ENCODE peak calls at places on chromosomes 13 and 19, in five cellular contexts. E is neural progenitor cell, H is hepatocyte, Y is fibroblast of lung, Z is endothelial cell of umbilical vein. S is an unnamed sample.

GRCh38 chr13:113585828-113586355 is 1.3 kb downstream of the TFDP1 start:
- DNase-seq in E (no peak), H (no peak), Y (no peak), Z (no peak), S (no peak)

GRCh38 chr13:76210262-76210661 is 574.1 kb downstream of the LMO7 start:
- DNase-seq in E (no peak), H (no peak), Y (peak), Z (no peak), S (no peak)

GRCh38 chr13:46062190-46062589 is 9.6 kb upstream of the ZC3H13 start:
- DNase-seq in E (no peak), H (peak), Y (peak), Z (no peak), S (peak)

GRCh38 chr13:57739791-57740190 is 108.2 kb downstream of the PCDH17 start:
- DNase-seq in E (no peak), H (no peak), Y (peak), Z (no peak), S (no peak)

GRCh38 chr13:101626925-101627555 is 174.6 kb downstream of the ITGBL1 start:
- DNase-seq in E (no peak), H (no peak), Y (peak), Z (peak), S (peak)

GRCh38 chr19:5292453-5292842 is 48.2 kb downstream of the PTPRS start:
- DNase-seq in E (no peak), H (peak), Y (no peak), Z (no peak), S (peak)

GRCh38 chr19:51097166-51097736 is 11.0 kb downstream of the CTU1 start:
- DNase-seq in E (peak), H (peak), Y (peak), Z (peak), S (peak)

GRCh38 chr19:39408392-39409206 is 2.0 kb downstream of the ZFP36 start:
- DNase-seq in E (peak), H (peak), Y (peak), Z (peak), S (peak)

GRCh38 chr19:19032420-19033175 is 719 bp downstream of the SUGP2 start:
- DNase-seq in E (peak), H (peak), Y (peak), Z (peak), S (peak)

GRCh38 chr13:44489751-44490150 is 86.4 kb downstream of the TSC22D1 start:
- DNase-seq in E (no peak), H (no peak), Y (no peak), Z (no peak), S (no peak)

GRCh38 chr13:79043208-79043607 is 362.8 kb downstream of the RBM26 start:
- DNase-seq in E (no peak), H (no peak), Y (no peak), Z (no peak), S (no peak)

GRCh38 chr19:44051654-44052402 is at the start of gene ZNF223:
- DNase-seq in E (peak), H (peak), Y (peak), Z (peak), S (peak)

GRCh38 chr19:33689138-33689746 is 67.5 kb downstream of the CHST8 start:
- DNase-seq in E (no peak), H (no peak), Y (no peak), Z (no peak), S (no peak)

GRCh38 chr19:4295972-4296771 is 6.0 kb downstream of the TMIGD2 start:
- DNase-seq in E (no peak), H (no peak), Y (peak), Z (peak), S (no peak)

GRCh38 chr13:75537401-75538365 is at the start of gene COMMD6:
- DNase-seq in E (peak), H (peak), Y (peak), Z (peak), S (peak)

DNA sequence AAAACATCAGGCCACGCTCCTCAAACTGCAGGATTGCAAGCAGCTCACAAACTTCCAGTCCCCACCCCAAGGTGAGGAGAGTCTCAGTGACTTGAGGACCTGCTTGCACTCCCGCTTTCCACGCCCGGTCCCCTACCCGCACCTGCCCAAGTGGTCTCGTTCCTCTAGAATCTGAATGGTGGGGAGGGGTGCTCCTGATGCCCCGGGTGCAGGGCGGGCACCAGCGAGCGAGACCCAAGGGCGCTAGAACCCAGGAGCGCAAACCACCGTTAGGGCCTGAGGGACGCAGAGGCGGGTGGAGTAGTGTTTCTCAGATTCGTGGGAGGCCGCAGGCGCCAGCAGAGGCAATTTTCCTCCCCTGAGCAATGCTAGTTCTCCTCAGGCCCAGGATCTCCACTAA is 40.3 kb downstream of the SOX1 start:
- DNase-seq in E (no peak), H (no peak), Y (no peak), Z (no peak), S (no peak)
- TF ChIP-seq EZH2 in E (no peak), H (no peak), Y (no peak), Z (no peak), S (no peak)

GRCh38 chr19:40719414-40719894 is 2.5 kb downstream of the ITPKC start:
- DNase-seq in E (no peak), H (no peak), Y (no peak), Z (no peak), S (peak)

GRCh38 chr19:40723661-40724254 is 6.8 kb downstream of the ITPKC start:
- DNase-seq in E (no peak), H (no peak), Y (no peak), Z (no peak), S (no peak)

GRCh38 chr19:40721936-40722661 is 5.2 kb downstream of the ITPKC start:
- DNase-seq in E (no peak), H (no peak), Y (no peak), Z (peak), S (peak)

GRCh38 chr19:40718774-40719391 is 2.0 kb downstream of the ITPKC start:
- DNase-seq in E (peak), H (peak), Y (peak), Z (peak), S (peak)

GRCh38 chr19:40721140-40721486 is 4.2 kb downstream of the ITPKC start:
- DNase-seq in E (no peak), H (no peak), Y (no peak), Z (peak), S (no peak)
- H3K4me3 ChIP-seq in E (no peak), H (peak), Y (peak), Z (no peak), S (peak)

GRCh38 chr19:2288743-2289713 is 7.1 kb upstream of the PEAK3 start:
- DNase-seq in E (no peak), H (no peak), Y (no peak), Z (no peak), S (no peak)
- TF ChIP-seq EZH2 in E (no peak), H (no peak), Y (peak), Z (no peak), S (no peak)

GRCh38 chr19:45440259-45440638 is 16.5 kb upstream of the ERCC1 start:
- DNase-seq in E (no peak), H (no peak), Y (no peak), Z (no peak), S (no peak)
- H3K4me3 ChIP-seq in E (peak), H (peak), Y (peak), Z (no peak), S (peak)

DNA sequence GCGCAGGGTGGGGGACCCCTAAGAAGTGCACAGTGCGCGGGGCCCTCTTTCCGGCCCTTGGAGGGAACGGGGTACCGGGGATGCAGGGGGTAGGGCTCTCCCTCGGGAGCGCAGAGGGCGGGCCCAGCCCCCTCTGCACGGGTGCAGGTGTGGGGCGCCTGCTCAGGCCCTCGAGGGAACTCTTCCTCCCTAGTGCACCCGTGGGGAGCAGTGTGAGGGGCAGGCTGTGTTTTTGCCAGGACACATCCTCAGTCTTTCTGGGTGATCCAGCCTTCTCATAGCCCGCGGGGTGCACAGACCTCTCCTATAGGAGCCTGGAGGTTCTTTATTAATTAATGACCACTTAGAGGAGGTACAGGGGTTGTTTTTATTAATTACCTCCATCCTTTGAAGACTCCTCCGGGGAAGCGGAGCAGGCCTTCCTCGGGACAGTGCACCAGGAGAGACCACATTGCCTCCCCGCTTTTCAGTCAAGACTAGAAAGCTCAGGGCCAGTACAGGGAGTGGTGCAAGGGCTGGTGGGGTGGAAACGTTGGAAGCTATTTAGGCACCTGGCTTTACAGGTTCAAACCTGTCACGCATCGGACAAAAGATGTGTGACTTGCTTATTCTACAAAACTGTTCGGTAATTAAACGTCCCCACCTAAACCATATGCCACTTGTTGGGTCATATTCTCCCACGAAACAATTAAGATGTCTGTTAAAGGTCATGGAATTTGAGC is 598 bp upstream of the GJB6 start:
- DNase-seq in E (no peak), H (no peak), Y (no peak), Z (no peak), S (no peak)
- TF ChIP-seq EZH2 in E (peak), H (no peak), Y (peak), Z (no peak), S (peak)

GRCh38 chr19:35249146-35249847 is 495 bp downstream of the LSR start:
- DNase-seq in E (peak), H (peak), Y (no peak), Z (no peak), S (no peak)
- H3K4me3 ChIP-seq in E (peak), H (peak), Y (no peak), Z (no peak), S (no peak)

DNA sequence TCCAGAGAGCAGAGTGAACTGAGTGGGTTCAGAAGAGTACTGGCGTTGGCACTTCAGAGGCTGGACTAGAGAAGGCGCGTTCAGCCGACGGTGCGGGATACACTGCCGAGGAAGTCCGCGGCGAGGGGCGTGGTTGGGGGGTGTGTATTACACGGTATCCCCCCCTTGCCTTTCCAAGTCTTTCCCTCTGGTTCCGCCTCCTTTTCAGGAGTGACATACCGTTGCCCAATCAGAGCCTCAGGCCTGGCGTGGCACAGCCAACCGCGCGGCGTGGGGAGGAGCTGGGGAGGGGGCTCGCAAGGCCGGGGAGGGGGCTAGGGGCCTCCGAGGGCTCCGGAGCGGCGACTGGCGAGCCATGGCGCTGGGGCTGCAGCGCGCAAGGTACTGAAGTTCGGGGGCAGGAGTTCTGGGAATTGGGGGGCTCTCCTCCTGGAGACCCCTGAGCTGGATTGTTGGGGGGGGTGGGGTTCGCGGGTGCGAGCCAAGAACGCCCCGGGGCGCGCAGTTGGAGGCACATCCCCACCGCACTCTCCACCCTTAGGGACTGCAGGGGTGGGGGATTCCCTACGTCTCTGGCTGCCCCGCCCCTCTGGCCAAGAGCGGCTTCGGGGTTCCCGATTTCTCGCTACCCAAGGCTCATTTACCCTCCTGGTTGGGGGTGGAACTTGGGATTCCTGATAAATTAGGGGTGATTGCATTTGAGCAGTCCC is at the start of gene HIF3A:
- DNase-seq in E (peak), H (peak), Y (peak), Z (peak), S (peak)
- TF ChIP-seq EZH2 in E (no peak), H (no peak), Y (no peak), Z (no peak), S (no peak)

DNA sequence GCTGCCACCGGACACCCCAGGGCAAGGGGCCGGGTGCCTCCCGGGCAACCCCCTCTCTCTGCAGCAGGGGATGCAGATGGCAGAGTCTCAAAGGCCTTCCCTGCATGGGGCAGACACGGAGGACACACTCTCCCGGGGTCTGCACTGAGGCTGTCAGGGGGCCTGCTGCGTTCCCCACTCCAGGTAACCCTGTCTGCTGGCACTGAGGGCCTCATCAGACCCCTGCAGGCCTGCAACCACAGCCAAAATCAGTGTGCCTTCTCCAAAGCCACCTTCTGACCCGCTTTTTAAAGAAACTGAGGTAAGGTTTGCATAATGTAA is 93.9 kb downstream of the GNG7 start:
- DNase-seq in E (no peak), H (no peak), Y (no peak), Z (no peak), S (no peak)
- H3K4me3 ChIP-seq in E (no peak), H (no peak), Y (no peak), Z (no peak), S (no peak)

DNA sequence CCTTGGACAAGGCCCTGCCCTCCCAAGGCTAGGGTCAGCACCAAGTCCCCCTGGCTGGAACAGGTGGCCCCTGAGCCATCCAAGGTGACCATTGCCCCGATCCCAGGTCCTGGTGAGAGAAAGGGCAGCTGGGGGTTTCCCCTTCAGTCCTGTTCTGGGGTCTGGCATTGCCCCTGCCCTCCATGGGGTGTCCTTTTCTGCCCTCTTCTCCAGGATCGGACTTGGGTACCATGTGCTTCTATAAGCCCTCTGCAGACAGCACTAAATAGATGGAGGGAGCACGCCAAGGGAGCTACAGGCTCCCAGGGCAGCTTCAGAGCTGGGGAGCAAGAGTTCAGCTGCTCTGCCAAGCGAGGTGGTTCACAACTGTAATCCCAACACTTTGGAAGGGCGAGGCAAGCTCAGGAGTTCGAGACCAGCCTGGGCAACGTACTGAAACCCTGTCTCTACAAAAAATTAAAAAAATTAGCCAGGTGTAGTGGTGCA is 13.5 kb upstream of the KCNN1 start:
- DNase-seq in E (no peak), H (no peak), Y (no peak), Z (no peak), S (no peak)
- TF ChIP-seq EZH2 in E (no peak), H (no peak), Y (no peak), Z (no peak), S (no peak)

S was measured in GM23248.